ENCODE peak calls at places on chromosomes 2 and 18, in seven cellular contexts. One of them, this sample, is unnamed.

GRCh38 chr2:118878531-118879149 is 31.2 kb upstream of the EN1 start:
- DNase-seq in SK-N-SH: no peak
- DNase-seq in psoas muscle: no peak
- DNase-seq in esophagus muscularis mucosa: peak; percentile 50
- DNase-seq in mammary epithelial cell: peak; percentile 92
- DNase-seq in H9: no peak
- DNase-seq in CD8-positive, alpha-beta T cell: no peak
- DNase-seq in this sample: no peak

GRCh38 chr2:28949617-28950305 is 31.3 kb upstream of the TOGARAM2 start:
- DNase-seq in SK-N-SH: no peak
- DNase-seq in psoas muscle: no peak
- DNase-seq in esophagus muscularis mucosa: no peak
- DNase-seq in mammary epithelial cell: no peak
- DNase-seq in H9: peak; percentile 39
- DNase-seq in CD8-positive, alpha-beta T cell: no peak
- DNase-seq in this sample: no peak

GRCh38 chr2:114709936-114710850 is 267.8 kb downstream of the DPP10 start:
- DNase-seq in SK-N-SH: no peak
- DNase-seq in psoas muscle: no peak
- DNase-seq in esophagus muscularis mucosa: no peak
- DNase-seq in mammary epithelial cell: no peak
- DNase-seq in H9: no peak
- DNase-seq in CD8-positive, alpha-beta T cell: no peak
- DNase-seq in this sample: no peak

GRCh38 chr18:62288669-62289016 is 36.5 kb upstream of the TNFRSF11A start:
- DNase-seq in SK-N-SH: no peak
- DNase-seq in psoas muscle: no peak
- DNase-seq in esophagus muscularis mucosa: no peak
- DNase-seq in mammary epithelial cell: no peak
- DNase-seq in H9: no peak
- DNase-seq in CD8-positive, alpha-beta T cell: no peak
- DNase-seq in this sample: no peak

GRCh38 chr2:21793461-21793860 is 669.7 kb downstream of the TDRD15 start:
- DNase-seq in SK-N-SH: no peak
- DNase-seq in psoas muscle: no peak
- DNase-seq in esophagus muscularis mucosa: no peak
- DNase-seq in mammary epithelial cell: no peak
- DNase-seq in H9: no peak
- DNase-seq in CD8-positive, alpha-beta T cell: no peak
- DNase-seq in this sample: no peak

GRCh38 chr2:111900859-111901258 is 2.5 kb downstream of the MERTK start:
- DNase-seq in SK-N-SH: peak; percentile 42
- DNase-seq in psoas muscle: no peak
- DNase-seq in esophagus muscularis mucosa: peak; percentile 90
- DNase-seq in mammary epithelial cell: peak; percentile 28
- DNase-seq in H9: no peak
- DNase-seq in CD8-positive, alpha-beta T cell: no peak
- DNase-seq in this sample: no peak

GRCh38 chr2:3498783-3499394 is 20.4 kb downstream of the ADI1 start:
- DNase-seq in SK-N-SH: no peak
- DNase-seq in psoas muscle: no peak
- DNase-seq in esophagus muscularis mucosa: no peak
- DNase-seq in mammary epithelial cell: no peak
- DNase-seq in H9: no peak
- DNase-seq in CD8-positive, alpha-beta T cell: no peak
- DNase-seq in this sample: no peak

GRCh38 chr2:74260495-74260894 is 62.1 kb downstream of the MTHFD2 start:
- DNase-seq in SK-N-SH: no peak
- DNase-seq in psoas muscle: no peak
- DNase-seq in esophagus muscularis mucosa: no peak
- DNase-seq in mammary epithelial cell: no peak
- DNase-seq in H9: no peak
- DNase-seq in CD8-positive, alpha-beta T cell: no peak
- DNase-seq in this sample: no peak

GRCh38 chr2:45241061-45241561 is 231.9 kb upstream of the SIX2 start:
- DNase-seq in SK-N-SH: no peak
- DNase-seq in psoas muscle: no peak
- DNase-seq in esophagus muscularis mucosa: no peak
- DNase-seq in mammary epithelial cell: peak; percentile 19
- DNase-seq in H9: no peak
- DNase-seq in CD8-positive, alpha-beta T cell: no peak
- DNase-seq in this sample: no peak

GRCh38 chr2:1644427-1644826 is 99.9 kb downstream of the PXDN start:
- DNase-seq in SK-N-SH: no peak
- DNase-seq in psoas muscle: peak; percentile 12
- DNase-seq in esophagus muscularis mucosa: no peak
- DNase-seq in mammary epithelial cell: no peak
- DNase-seq in H9: peak; percentile 19
- DNase-seq in CD8-positive, alpha-beta T cell: no peak
- DNase-seq in this sample: no peak

GRCh38 chr2:10954856-10955818 is 43.4 kb downstream of the KCNF1 start:
- DNase-seq in SK-N-SH: no peak
- DNase-seq in psoas muscle: no peak
- DNase-seq in esophagus muscularis mucosa: no peak
- DNase-seq in mammary epithelial cell: peak; percentile 92
- DNase-seq in H9: no peak
- DNase-seq in CD8-positive, alpha-beta T cell: no peak
- DNase-seq in this sample: no peak

GRCh38 chr2:140454717-140455116 is 1674.5 kb upstream of the NXPH2 start:
- DNase-seq in SK-N-SH: no peak
- DNase-seq in psoas muscle: no peak
- DNase-seq in esophagus muscularis mucosa: no peak
- DNase-seq in mammary epithelial cell: peak; percentile 12
- DNase-seq in H9: no peak
- DNase-seq in CD8-positive, alpha-beta T cell: no peak
- DNase-seq in this sample: no peak

GRCh38 chr2:15038373-15039364 is 406.2 kb downstream of the LRATD1 start:
- DNase-seq in SK-N-SH: no peak
- DNase-seq in psoas muscle: no peak
- DNase-seq in esophagus muscularis mucosa: peak; percentile 89
- DNase-seq in mammary epithelial cell: no peak
- DNase-seq in H9: no peak
- DNase-seq in CD8-positive, alpha-beta T cell: no peak
- DNase-seq in this sample: no peak

GRCh38 chr18:70535041-70535440 is 246.2 kb downstream of the SOCS6 start:
- DNase-seq in SK-N-SH: no peak
- DNase-seq in psoas muscle: no peak
- DNase-seq in esophagus muscularis mucosa: no peak
- DNase-seq in mammary epithelial cell: no peak
- DNase-seq in H9: no peak
- DNase-seq in CD8-positive, alpha-beta T cell: no peak
- DNase-seq in this sample: no peak

GRCh38 chr2:188119112-188119838 is 172.4 kb upstream of the GULP1 start:
- DNase-seq in SK-N-SH: peak; percentile 32
- DNase-seq in psoas muscle: no peak
- DNase-seq in esophagus muscularis mucosa: no peak
- DNase-seq in mammary epithelial cell: no peak
- DNase-seq in H9: no peak
- DNase-seq in CD8-positive, alpha-beta T cell: no peak
- DNase-seq in this sample: no peak

GRCh38 chr2:129797489-129798300 is 181.8 kb upstream of the RAB6C start:
- DNase-seq in SK-N-SH: no peak
- DNase-seq in psoas muscle: no peak
- DNase-seq in esophagus muscularis mucosa: no peak
- DNase-seq in mammary epithelial cell: no peak
- DNase-seq in H9: no peak
- DNase-seq in CD8-positive, alpha-beta T cell: no peak
- DNase-seq in this sample: no peak

GRCh38 chr18:11689972-11690570 is 1.0 kb downstream of the GNAL start:
- DNase-seq in SK-N-SH: no peak
- DNase-seq in psoas muscle: no peak
- DNase-seq in esophagus muscularis mucosa: peak; percentile 87
- DNase-seq in mammary epithelial cell: peak; percentile 46
- DNase-seq in H9: peak; percentile 52
- DNase-seq in CD8-positive, alpha-beta T cell: no peak
- DNase-seq in this sample: no peak

GRCh38 chr2:205778326-205778725 is 96.0 kb downstream of the NRP2 start:
- DNase-seq in SK-N-SH: no peak
- DNase-seq in psoas muscle: no peak
- DNase-seq in esophagus muscularis mucosa: no peak
- DNase-seq in mammary epithelial cell: peak; percentile 40
- DNase-seq in H9: no peak
- DNase-seq in CD8-positive, alpha-beta T cell: no peak
- DNase-seq in this sample: no peak

GRCh38 chr2:26745609-26746327 is 18.3 kb upstream of the SLC35F6 start:
- DNase-seq in SK-N-SH: peak; percentile 85
- DNase-seq in psoas muscle: peak; percentile 89
- DNase-seq in esophagus muscularis mucosa: no peak
- DNase-seq in mammary epithelial cell: peak; percentile 48
- DNase-seq in H9: peak; percentile 81
- DNase-seq in CD8-positive, alpha-beta T cell: peak; percentile 81
- DNase-seq in this sample: peak; percentile 64

GRCh38 chr18:51655327-51655698 is 457.8 kb upstream of the MEX3C start:
- DNase-seq in SK-N-SH: no peak
- DNase-seq in psoas muscle: no peak
- DNase-seq in esophagus muscularis mucosa: no peak
- DNase-seq in mammary epithelial cell: no peak
- DNase-seq in H9: no peak
- DNase-seq in CD8-positive, alpha-beta T cell: no peak
- DNase-seq in this sample: no peak

GRCh38 chr2:224357098-224357901 is 44.6 kb downstream of the FAM124B start:
- DNase-seq in SK-N-SH: peak; percentile 68
- DNase-seq in psoas muscle: no peak
- DNase-seq in esophagus muscularis mucosa: peak; percentile 57
- DNase-seq in mammary epithelial cell: peak; percentile 41
- DNase-seq in H9: peak; percentile 43
- DNase-seq in CD8-positive, alpha-beta T cell: peak; percentile 51
- DNase-seq in this sample: peak; percentile 55

GRCh38 chr2:148527488-148528340 is 116.8 kb upstream of the EPC2 start:
- DNase-seq in SK-N-SH: no peak
- DNase-seq in psoas muscle: no peak
- DNase-seq in esophagus muscularis mucosa: peak; percentile 91
- DNase-seq in mammary epithelial cell: peak; percentile 24
- DNase-seq in H9: peak; percentile 17
- DNase-seq in CD8-positive, alpha-beta T cell: no peak
- DNase-seq in this sample: no peak

GRCh38 chr2:96103388-96103705 is 13.0 kb downstream of the ADRA2B start:
- DNase-seq in SK-N-SH: peak; percentile 14
- DNase-seq in psoas muscle: no peak
- DNase-seq in esophagus muscularis mucosa: no peak
- DNase-seq in mammary epithelial cell: no peak
- DNase-seq in H9: peak; percentile 23
- DNase-seq in CD8-positive, alpha-beta T cell: no peak
- DNase-seq in this sample: no peak

GRCh38 chr2:18788590-18788989 is 199.2 kb upstream of the NT5C1B start:
- DNase-seq in SK-N-SH: no peak
- DNase-seq in psoas muscle: peak; percentile 42
- DNase-seq in esophagus muscularis mucosa: no peak
- DNase-seq in mammary epithelial cell: no peak
- DNase-seq in H9: no peak
- DNase-seq in CD8-positive, alpha-beta T cell: no peak
- DNase-seq in this sample: no peak

GRCh38 chr18:21740724-21741510 is at the start of gene MIB1:
- DNase-seq in SK-N-SH: peak; percentile 96
- DNase-seq in psoas muscle: peak; percentile 99
- DNase-seq in esophagus muscularis mucosa: peak; percentile 100
- DNase-seq in mammary epithelial cell: peak; percentile 95
- DNase-seq in H9: no peak
- DNase-seq in CD8-positive, alpha-beta T cell: peak; percentile 41
- DNase-seq in this sample: peak; percentile 99

GRCh38 chr2:177397501-177398289 is 5.1 kb downstream of the AGPS start:
- DNase-seq in SK-N-SH: no peak
- DNase-seq in psoas muscle: no peak
- DNase-seq in esophagus muscularis mucosa: no peak
- DNase-seq in mammary epithelial cell: peak; percentile 77
- DNase-seq in H9: no peak
- DNase-seq in CD8-positive, alpha-beta T cell: no peak
- DNase-seq in this sample: no peak

GRCh38 chr2:213991454-213992108 is 419.3 kb upstream of the VWC2L start:
- DNase-seq in SK-N-SH: no peak
- DNase-seq in psoas muscle: no peak
- DNase-seq in esophagus muscularis mucosa: no peak
- DNase-seq in mammary epithelial cell: peak; percentile 6
- DNase-seq in H9: no peak
- DNase-seq in CD8-positive, alpha-beta T cell: no peak
- DNase-seq in this sample: no peak

DNA sequence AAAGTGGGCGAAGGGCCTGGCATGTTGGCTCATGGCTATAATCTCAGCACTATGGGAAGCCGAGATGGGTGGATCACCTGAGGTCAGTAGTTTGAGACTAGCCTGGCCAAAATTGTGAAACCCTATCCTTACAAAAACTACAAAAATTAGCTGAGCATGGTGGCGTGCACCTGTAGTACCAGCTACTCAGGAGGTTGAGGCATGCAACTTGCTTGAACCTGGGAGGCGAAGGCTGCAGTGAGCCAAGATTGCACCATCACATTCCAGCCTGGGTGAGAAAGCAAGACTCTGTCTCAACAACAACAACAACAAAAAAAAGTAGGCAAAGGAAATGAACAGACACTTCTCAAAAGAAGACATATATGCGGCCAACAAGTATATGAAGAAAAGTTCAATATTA is 196.5 kb downstream of the RAB3GAP1 start:
- DNase-seq in SK-N-SH: no peak
- DNase-seq in psoas muscle: no peak
- DNase-seq in esophagus muscularis mucosa: peak; percentile 12
- DNase-seq in mammary epithelial cell: no peak
- DNase-seq in H9: no peak
- DNase-seq in CD8-positive, alpha-beta T cell: no peak
- DNase-seq in this sample: no peak
- H3K9me3 ChIP-seq in SK-N-SH: no peaks in the 10 kb centered on the region
- H3K9me3 ChIP-seq in psoas muscle: no peaks in the 10 kb centered on the region
- H3K9me3 ChIP-seq in esophagus muscularis mucosa: no peaks in the 10 kb centered on the region
- H3K9me3 ChIP-seq in mammary epithelial cell: no peaks in the 10 kb centered on the region
- H3K9me3 ChIP-seq in H9: no peaks in the 10 kb centered on the region
- H3K9me3 ChIP-seq in CD8-positive, alpha-beta T cell: no peaks in the 10 kb centered on the region
- H3K9me3 ChIP-seq in this sample: no peaks in the 10 kb centered on the region

GRCh38 chr2:49935456-49935855 is 781.1 kb upstream of the FSHR start:
- DNase-seq in SK-N-SH: no peak
- DNase-seq in psoas muscle: no peak
- DNase-seq in esophagus muscularis mucosa: no peak
- DNase-seq in mammary epithelial cell: no peak
- DNase-seq in H9: no peak
- DNase-seq in CD8-positive, alpha-beta T cell: no peak
- DNase-seq in this sample: no peak
- H3K27ac ChIP-seq in SK-N-SH: no peak overlapping the region
- H3K27ac ChIP-seq in psoas muscle: no peak overlapping the region
- H3K27ac ChIP-seq in esophagus muscularis mucosa: no peak overlapping the region
- H3K27ac ChIP-seq in mammary epithelial cell: no peak overlapping the region
- H3K27ac ChIP-seq in H9: no peak overlapping the region
- H3K27ac ChIP-seq in CD8-positive, alpha-beta T cell: no peak overlapping the region
- H3K27ac ChIP-seq in this sample: no peak overlapping the region

GRCh38 chr18:14100503-14101286 is 31.5 kb downstream of the ZNF519 start:
- DNase-seq in SK-N-SH: no peak
- DNase-seq in psoas muscle: no peak
- DNase-seq in esophagus muscularis mucosa: no peak
- DNase-seq in mammary epithelial cell: no peak
- DNase-seq in H9: no peak
- DNase-seq in CD8-positive, alpha-beta T cell: no peak
- DNase-seq in this sample: no peak

GRCh38 chr18:14106906-14107305 is 25.3 kb downstream of the ZNF519 start:
- DNase-seq in SK-N-SH: no peak
- DNase-seq in psoas muscle: no peak
- DNase-seq in esophagus muscularis mucosa: no peak
- DNase-seq in mammary epithelial cell: no peak
- DNase-seq in H9: no peak
- DNase-seq in CD8-positive, alpha-beta T cell: no peak
- DNase-seq in this sample: no peak

GRCh38 chr18:14104906-14105748 is 27.1 kb downstream of the ZNF519 start:
- DNase-seq in SK-N-SH: no peak
- DNase-seq in psoas muscle: no peak
- DNase-seq in esophagus muscularis mucosa: no peak
- DNase-seq in mammary epithelial cell: no peak
- DNase-seq in H9: no peak
- DNase-seq in CD8-positive, alpha-beta T cell: no peak
- DNase-seq in this sample: no peak
- H3K9me3 ChIP-seq in SK-N-SH: peaks cover 11% of the 10 kb centered on the region
- H3K9me3 ChIP-seq in psoas muscle: peaks cover 16% of the 10 kb centered on the region
- H3K9me3 ChIP-seq in esophagus muscularis mucosa: no peaks in the 10 kb centered on the region
- H3K9me3 ChIP-seq in mammary epithelial cell: peaks cover 38% of the 10 kb centered on the region
- H3K9me3 ChIP-seq in H9: peaks cover 41% of the 10 kb centered on the region
- H3K9me3 ChIP-seq in CD8-positive, alpha-beta T cell: peaks cover 3% of the 10 kb centered on the region
- H3K9me3 ChIP-seq in this sample: peaks cover 19% of the 10 kb centered on the region

GRCh38 chr2:169640104-169640503 is 54.1 kb downstream of the CFAP210 start:
- DNase-seq in SK-N-SH: no peak
- DNase-seq in psoas muscle: no peak
- DNase-seq in esophagus muscularis mucosa: no peak
- DNase-seq in mammary epithelial cell: no peak
- DNase-seq in H9: no peak
- DNase-seq in CD8-positive, alpha-beta T cell: no peak
- DNase-seq in this sample: no peak
- H3K27ac ChIP-seq in SK-N-SH: no peak overlapping the region
- H3K27ac ChIP-seq in psoas muscle: no peak overlapping the region
- H3K27ac ChIP-seq in esophagus muscularis mucosa: no peak overlapping the region
- H3K27ac ChIP-seq in mammary epithelial cell: no peak overlapping the region
- H3K27ac ChIP-seq in H9: no peak overlapping the region
- H3K27ac ChIP-seq in CD8-positive, alpha-beta T cell: no peak overlapping the region
- H3K27ac ChIP-seq in this sample: no peak overlapping the region

This sample was measured in CD8-positive, alpha-beta memory T cell.